ENCODE peak calls at places on chromosomes 4 and X, in ten cellular contexts. N, G, O, E, A, F, K, Z, H and P are unnamed samples.

GRCh38 chrX:77793950-77794349 is 7.9 kb upstream of the ATRX start:
- DNase-seq in O (no peak), N (no peak), G (no peak), K (no peak), A (no peak), F (no peak), Z (no peak), H (no peak), E (no peak), P (no peak)

GRCh38 chr4:14269824-14270223 is 642.3 kb upstream of the BOD1L1 start:
- DNase-seq in F (peak; percentile 26), G (no peak), E (no peak), Z (no peak), K (no peak), A (no peak), H (no peak), O (no peak), N (no peak), P (no peak)

GRCh38 chr4:8597791-8598190 is 5.2 kb downstream of the CPZ start:
- DNase-seq in K (no peak), O (no peak), Z (no peak), G (no peak), E (no peak), A (no peak), F (no peak), H (no peak), N (no peak), P (no peak)

GRCh38 chr4:77818667-77819408 is at the start of gene CNOT6L:
- DNase-seq in N (peak; percentile 92), K (peak; percentile 83), G (peak; percentile 85), Z (peak; percentile 63), A (peak; percentile 38), O (peak; percentile 93), E (peak; percentile 87), H (peak; percentile 37), F (peak; percentile 67), P (peak; percentile 78)

GRCh38 chr4:184599492-184600135 is 49.6 kb downstream of the CASP3 start:
- DNase-seq in E (no peak), F (no peak), K (no peak), A (no peak), Z (no peak), N (no peak), O (no peak), H (no peak), G (peak; percentile 76), P (no peak)

GRCh38 chr4:91924625-91925024 is 379.1 kb upstream of the GRID2 start:
- DNase-seq in O (no peak), Z (no peak), N (no peak), G (no peak), H (no peak), E (peak; percentile 73), F (no peak), A (no peak), K (no peak), P (no peak)

GRCh38 chrX:9928083-9928482 is 39.1 kb upstream of the CLDN34 start:
- DNase-seq in A (peak; percentile 13), F (no peak), E (no peak), N (no peak), K (no peak), Z (peak; percentile 67), G (no peak), O (no peak), H (peak; percentile 74), P (no peak)

GRCh38 chr4:38387348-38387747 is 276.7 kb upstream of the KLF3 start:
- DNase-seq in O (peak; percentile 85), N (peak; percentile 73), Z (no peak), A (no peak), K (no peak), F (peak; percentile 85), E (peak; percentile 82), H (no peak), G (peak; percentile 92), P (peak; percentile 91)

GRCh38 chrX:3250946-3251345 is 95.5 kb downstream of the MXRA5 start:
- DNase-seq in A (no peak), H (no peak), K (no peak), N (no peak), F (no peak), E (no peak), O (no peak), Z (no peak), G (peak; percentile 53), P (no peak)

GRCh38 chrX:3244203-3244743 is 102.2 kb downstream of the MXRA5 start:
- DNase-seq in F (no peak), N (peak; percentile 46), H (peak; percentile 27), K (no peak), A (no peak), Z (no peak), E (no peak), G (peak; percentile 95), O (no peak), P (no peak)

DNA sequence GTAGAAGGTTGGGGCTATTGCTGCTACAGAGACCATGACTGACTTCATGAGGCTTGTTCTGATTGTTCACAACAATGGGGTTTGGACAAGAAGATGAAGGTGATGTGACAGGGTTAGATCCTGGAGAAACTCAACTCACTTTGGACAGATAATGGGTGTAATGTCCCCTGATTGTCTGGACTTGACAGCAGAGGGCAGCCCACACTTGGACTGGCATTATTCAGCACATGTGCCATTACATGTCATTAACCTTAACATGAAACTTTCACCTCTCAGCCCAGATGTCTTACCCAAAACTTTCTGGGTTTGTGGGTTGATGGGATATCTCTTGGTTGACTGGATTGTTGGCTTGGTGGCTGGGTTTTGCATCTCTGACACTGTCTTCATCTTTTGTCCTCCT is 101.5 kb downstream of the MXRA5 start:
- DNase-seq in E (no peak), G (no peak), A (no peak), Z (no peak), F (no peak), O (no peak), N (no peak), H (no peak), K (no peak), P (no peak)
- TF ChIP-seq CTCF in E (no peak), G (no peak), A (no peak), Z (no peak), F (no peak), O (no peak), N (no peak), H (peak; percentile 13), K (no peak), P (peak; percentile 25)

DNA sequence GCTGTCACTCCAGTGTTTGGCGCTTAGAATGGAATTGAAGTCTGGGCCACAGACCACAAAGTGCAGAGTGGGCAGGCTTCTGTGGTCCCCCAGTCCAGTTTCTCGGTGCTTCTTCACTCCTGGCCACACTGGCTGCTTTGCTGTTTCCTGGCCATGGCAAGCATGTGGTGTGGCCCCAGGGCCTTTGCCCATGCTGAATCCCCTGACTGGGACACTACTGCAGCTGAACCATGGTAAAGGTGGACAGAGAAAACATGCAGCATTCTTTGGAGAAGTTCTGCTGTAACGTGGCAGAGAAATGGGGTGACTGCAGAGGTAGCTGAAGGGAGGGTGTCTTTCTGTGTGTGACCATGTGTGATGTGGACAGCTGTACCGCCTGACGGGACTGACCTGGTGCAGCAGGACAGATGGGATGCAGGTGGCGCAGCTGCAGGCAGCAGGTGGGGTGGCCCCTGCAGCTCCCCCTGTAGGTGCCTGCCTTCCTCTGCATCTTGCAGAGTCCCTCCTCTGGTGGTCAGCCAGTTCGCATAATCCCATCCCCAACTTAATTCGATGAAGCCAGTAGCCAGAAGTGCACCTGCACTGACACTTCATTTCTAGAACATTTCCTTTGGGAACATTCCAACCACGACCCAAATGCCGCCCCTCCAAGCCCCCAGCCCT is 13.2 kb upstream of the S100P start:
- DNase-seq in O (no peak), E (no peak), F (no peak), A (no peak), H (no peak), G (no peak), Z (peak; percentile 65), N (no peak), K (no peak), P (no peak)
- TF ChIP-seq CTCF in O (no peak), E (no peak), F (no peak), A (peak; percentile 18), H (no peak), G (peak; percentile 22), Z (peak; percentile 16), N (no peak), K (peak; percentile 37), P (no peak)

GRCh38 chr4:115356176-115356575 is 242.8 kb upstream of the NDST4 start:
- DNase-seq in G (peak; percentile 16), H (peak; percentile 72), Z (no peak), N (no peak), A (no peak), K (no peak), E (no peak), F (no peak), O (no peak), P (no peak)

GRCh38 chr4:115353370-115353769 is 239.9 kb upstream of the NDST4 start:
- DNase-seq in N (no peak), G (no peak), Z (no peak), A (no peak), H (no peak), O (no peak), F (no peak), K (no peak), E (no peak), P (no peak)

GRCh38 chr4:115357767-115358166 is 244.3 kb upstream of the NDST4 start:
- DNase-seq in G (no peak), H (no peak), Z (no peak), K (no peak), N (no peak), E (no peak), A (no peak), F (no peak), O (no peak), P (no peak)

GRCh38 chr4:115360441-115360840 is 247.0 kb upstream of the NDST4 start:
- DNase-seq in H (peak; percentile 50), E (no peak), A (no peak), K (no peak), O (no peak), Z (no peak), F (no peak), G (peak; percentile 32), N (no peak), P (no peak)

DNA sequence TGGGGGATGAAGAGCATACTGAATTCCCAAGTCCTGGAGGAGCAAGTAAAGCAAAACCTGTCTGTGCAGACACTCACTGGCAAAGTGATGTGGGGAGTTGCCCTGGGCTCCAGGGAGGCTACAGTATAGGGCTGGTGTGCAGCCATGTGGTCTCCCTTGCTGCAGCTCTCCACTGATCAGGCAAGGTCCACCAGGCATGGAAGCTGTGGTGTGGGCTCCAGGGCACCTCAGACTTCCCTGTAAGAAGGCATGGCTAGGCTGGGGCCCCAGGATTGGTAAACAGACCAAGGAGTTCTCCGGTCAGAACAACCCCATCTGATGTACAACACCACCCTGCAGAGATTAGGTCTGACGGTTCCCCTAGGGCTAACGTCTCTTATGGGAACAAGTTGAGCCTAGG is 241.9 kb upstream of the NDST4 start:
- DNase-seq in E (no peak), N (no peak), G (no peak), Z (no peak), H (no peak), F (no peak), K (no peak), O (no peak), A (no peak), P (no peak)
- TF ChIP-seq CTCF in E (no peak), N (no peak), G (no peak), Z (no peak), H (no peak), F (no peak), K (no peak), O (no peak), A (no peak), P (no peak)

DNA sequence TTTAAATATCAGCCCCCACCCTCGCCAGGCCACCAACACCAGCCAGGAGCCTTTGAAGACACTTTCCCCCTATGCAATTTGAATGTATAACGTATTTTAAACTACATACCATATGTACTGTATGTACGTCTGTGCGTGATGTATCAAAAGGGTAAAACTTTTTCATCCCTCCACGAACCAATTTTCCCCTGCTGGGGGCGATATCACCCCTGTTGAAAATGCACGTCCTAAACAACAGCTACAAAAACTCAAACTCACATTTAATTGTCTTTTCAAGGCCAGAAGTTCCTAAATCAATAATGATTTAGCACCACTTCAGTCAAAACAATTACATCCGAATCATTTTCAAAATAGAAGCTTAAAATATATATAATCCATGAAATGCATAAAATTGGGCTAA is 1.4 kb downstream of the VEGFD start:
- DNase-seq in K (no peak), G (no peak), H (no peak), A (no peak), O (no peak), Z (no peak), N (no peak), E (no peak), F (no peak), P (no peak)
- TF ChIP-seq CTCF in K (peak; percentile 15), G (peak; percentile 26), H (peak; percentile 46), A (no peak), O (no peak), Z (no peak), N (no peak), E (no peak), F (no peak), P (no peak)